ENCODE peak calls at places on chromosomes 4 and X, in nine cellular contexts. T, R, S, U, O, M, L, P and A are unnamed samples.
A peak's percentile ranks its signal among the peaks of the same experiment; 100 is the strongest.

GRCh38 chr4:158858410-158859189 is 89.8 kb downstream of the FNIP2 start:
- DNase-seq in M (no peak), P (peak; percentile 51), U (no peak), S (peak; percentile 32), T (no peak), L (peak; percentile 39), O (peak; percentile 54), R (peak; percentile 71), A (no peak)

GRCh38 chr4:94459462-94460161 is 7.9 kb downstream of the PDLIM5 start:
- DNase-seq in M (no peak), U (no peak), R (no peak), O (no peak), L (no peak), S (no peak), P (no peak), T (no peak), A (no peak)

GRCh38 chr4:101355767-101356702 is 8.7 kb upstream of the PPP3CA start:
- DNase-seq in M (no peak), P (peak; percentile 93), O (peak; percentile 90), R (peak; percentile 92), T (no peak), L (peak; percentile 84), S (peak; percentile 80), U (no peak), A (no peak)

GRCh38 chrX:138711399-138712347 is at the start of gene FGF13:
- DNase-seq in T (no peak), R (no peak), P (no peak), M (peak; percentile 5), O (peak; percentile 39), S (peak; percentile 31), U (no peak), L (peak; percentile 4), A (no peak)

GRCh38 chr4:20487852-20488251 is 212.4 kb upstream of the PACRGL start:
- DNase-seq in M (no peak), S (peak; percentile 17), P (no peak), T (no peak), R (peak; percentile 25), L (peak; percentile 10), O (peak; percentile 54), U (no peak), A (no peak)

GRCh38 chr4:20356565-20356964 is 104.9 kb downstream of the SLIT2 start:
- DNase-seq in L (peak; percentile 59), U (peak; percentile 38), R (no peak), O (peak; percentile 58), M (peak; percentile 88), P (peak; percentile 43), S (no peak), T (no peak), A (no peak)

GRCh38 chr4:103018391-103019318 is 850 bp downstream of the SLC9B1 start:
- DNase-seq in S (no peak), R (no peak), M (no peak), L (no peak), T (peak; percentile 9), U (no peak), O (peak; percentile 0), P (no peak), A (no peak)

GRCh38 chr4:138647433-138647832 is 368.1 kb upstream of the NOCT start:
- DNase-seq in O (no peak), P (no peak), S (no peak), L (no peak), M (no peak), R (no peak), U (no peak), T (no peak), A (no peak)

GRCh38 chr4:39048291-39048690 is 13.7 kb upstream of the KLHL5 start:
- DNase-seq in R (peak; percentile 26), L (no peak), T (no peak), M (no peak), P (peak; percentile 43), O (no peak), U (no peak), S (no peak), A (no peak)

GRCh38 chrX:45795546-45795945 is 594.9 kb upstream of the DIPK2B start:
- DNase-seq in O (no peak), T (no peak), P (no peak), L (peak; percentile 34), S (no peak), U (no peak), M (no peak), R (no peak), A (no peak)

GRCh38 chr4:173518419-173519102 is 11.5 kb downstream of the HAND2 start:
- DNase-seq in M (no peak), P (no peak), R (no peak), O (no peak), L (no peak), S (no peak), T (no peak), U (no peak), A (no peak)

GRCh38 chrX:46601283-46601682 is 27.7 kb downstream of the CHST7 start:
- DNase-seq in L (peak; percentile 47), U (no peak), T (no peak), S (no peak), P (peak; percentile 76), O (no peak), M (no peak), R (peak; percentile 69), A (no peak)

GRCh38 chr4:152352215-152352614 is 183.7 kb downstream of the FBXW7 start:
- DNase-seq in R (no peak), P (peak; percentile 40), T (no peak), M (no peak), S (no peak), O (no peak), U (no peak), L (no peak), A (no peak)

GRCh38 chrX:112827292-112827903 is 13.2 kb downstream of the AMOT start:
- DNase-seq in O (no peak), P (no peak), S (no peak), R (no peak), U (no peak), T (no peak), M (no peak), L (no peak), A (no peak)